ENCODE peak calls at places on chromosomes 3 and 15, in seven cellular contexts. C, W, I, E, R, Y and M are unnamed samples. For H3K4me1, the result is how much of the 10 kb centered on the place peaks cover.

GRCh38 chr3:156693166-156693565 is 18.8 kb downstream of the TIPARP start:
- DNase-seq in C (no peak), W (no peak), I (no peak), E (no peak), R (no peak), Y (no peak), M (no peak)

GRCh38 chr3:179652467-179653105 is at the start of gene USP13:
- DNase-seq in C (peak), W (peak), I (peak), E (no peak), R (peak), Y (peak), M (peak)

GRCh38 chr3:153166206-153166605 is 4.2 kb downstream of the RAP2B start:
- DNase-seq in C (no peak), W (no peak), I (no peak), E (no peak), R (no peak), Y (no peak), M (no peak)

GRCh38 chr15:69783211-69783610 is 314.5 kb downstream of the TLE3 start:
- DNase-seq in C (no peak), W (no peak), I (no peak), E (no peak), R (no peak), Y (no peak), M (no peak)

GRCh38 chr3:65112751-65113300 is 425.0 kb upstream of the ADAMTS9 start:
- DNase-seq in C (no peak), W (no peak), I (no peak), E (no peak), R (peak), Y (no peak), M (no peak)

GRCh38 chr3:169085827-169086226 is 577.7 kb downstream of the MECOM start:
- DNase-seq in C (no peak), W (peak), I (no peak), E (no peak), R (no peak), Y (no peak), M (no peak)

GRCh38 chr3:143436231-143436930 is 316.8 kb downstream of the CHST2 start:
- DNase-seq in C (no peak), W (no peak), I (no peak), E (no peak), R (no peak), Y (no peak), M (no peak)

GRCh38 chr15:67225336-67225735 is 29.1 kb downstream of the AAGAB start:
- DNase-seq in C (no peak), W (no peak), I (no peak), E (no peak), R (no peak), Y (no peak), M (no peak)

GRCh38 chr3:193418576-193419373 is 40.2 kb upstream of the ATP13A5 start:
- DNase-seq in C (no peak), W (no peak), I (no peak), E (no peak), R (no peak), Y (no peak), M (no peak)

GRCh38 chr3:151460774-151461450 is at the start of gene IGSF10:
- DNase-seq in C (peak), W (no peak), I (peak), E (no peak), R (peak), Y (no peak), M (no peak)

GRCh38 chr3:123755508-123755907 is 128.6 kb downstream of the MYLK start:
- DNase-seq in C (no peak), W (no peak), I (no peak), E (no peak), R (no peak), Y (no peak), M (no peak)

GRCh38 chr3:128794788-128795649 is 69.0 kb downstream of the RAB7A start:
- DNase-seq in C (peak), W (peak), I (no peak), E (peak), R (peak), Y (peak), M (peak)

GRCh38 chr3:136949708-136950107 is 8.1 kb upstream of the IL20RB start:
- DNase-seq in C (no peak), W (no peak), I (no peak), E (no peak), R (no peak), Y (no peak), M (no peak)

GRCh38 chr3:142077859-142078500 is 71.4 kb downstream of the TFDP2 start:
- DNase-seq in C (no peak), W (no peak), I (no peak), E (no peak), R (no peak), Y (no peak), M (no peak)

GRCh38 chr3:36512561-36512960 is 132.3 kb downstream of the STAC start:
- DNase-seq in C (no peak), W (no peak), I (no peak), E (no peak), R (no peak), Y (no peak), M (no peak)

GRCh38 chr3:118075873-118076272 is 958.8 kb downstream of the IGSF11 start:
- DNase-seq in C (no peak), W (no peak), I (no peak), E (no peak), R (no peak), Y (no peak), M (no peak)

GRCh38 chr15:70526221-70526973 is 237.0 kb downstream of the UACA start:
- DNase-seq in C (peak), W (peak), I (no peak), E (peak), R (peak), Y (no peak), M (no peak)

GRCh38 chr3:151351216-151351615 is 21.9 kb upstream of the P2RY13 start:
- DNase-seq in C (no peak), W (no peak), I (no peak), E (no peak), R (no peak), Y (no peak), M (no peak)

GRCh38 chr15:79442911-79443310 is 10.8 kb downstream of the MINAR1 start:
- DNase-seq in C (no peak), W (no peak), I (no peak), E (no peak), R (no peak), Y (no peak), M (no peak)

GRCh38 chr15:71730277-71731144 is 79.8 kb upstream of the NR2E3 start:
- DNase-seq in C (peak), W (peak), I (no peak), E (no peak), R (no peak), Y (peak), M (no peak)

GRCh38 chr3:23826382-23827061 is 20.8 kb downstream of the UBE2E1 start:
- DNase-seq in C (no peak), W (no peak), I (no peak), E (no peak), R (no peak), Y (peak), M (no peak)

GRCh38 chr3:10395671-10396070 is 74.8 kb upstream of the SEC13 start:
- DNase-seq in C (no peak), W (no peak), I (no peak), E (no peak), R (no peak), Y (no peak), M (no peak)

GRCh38 chr3:55526332-55527030 is 39.4 kb upstream of the WNT5A start:
- DNase-seq in C (no peak), W (peak), I (no peak), E (no peak), R (no peak), Y (no peak), M (no peak)

GRCh38 chr3:27643355-27643754 is 78.8 kb downstream of the EOMES start:
- DNase-seq in C (no peak), W (no peak), I (no peak), E (no peak), R (no peak), Y (no peak), M (no peak)

GRCh38 chr3:122916580-122916979 is 111.0 kb downstream of the SEMA5B start:
- DNase-seq in C (no peak), W (no peak), I (no peak), E (no peak), R (no peak), Y (no peak), M (no peak)

GRCh38 chr3:170862618-170863374 is 7.2 kb downstream of the RPL22L1 start:
- DNase-seq in C (no peak), W (no peak), I (no peak), E (no peak), R (no peak), Y (no peak), M (no peak)

GRCh38 chr15:67735896-67736295 is 89.4 kb upstream of the SKOR1 start:
- DNase-seq in C (no peak), W (no peak), I (no peak), E (no peak), R (no peak), Y (no peak), M (no peak)

GRCh38 chr3:126867526-126868200 is 115.3 kb upstream of the PLXNA1 start:
- DNase-seq in C (no peak), W (no peak), I (no peak), E (no peak), R (no peak), Y (no peak), M (peak)

GRCh38 chr3:45554001-45554691 is 40.4 kb upstream of the LIMD1 start:
- DNase-seq in C (no peak), W (no peak), I (no peak), E (no peak), R (peak), Y (peak), M (peak)

GRCh38 chr15:72050700-72051099 is 67.2 kb downstream of the MYO9A start:
- DNase-seq in C (no peak), W (no peak), I (no peak), E (no peak), R (no peak), Y (no peak), M (no peak)

GRCh38 chr3:136266468-136266867 is 16.3 kb downstream of the PCCB start:
- DNase-seq in C (peak), W (no peak), I (no peak), E (no peak), R (no peak), Y (no peak), M (no peak)

GRCh38 chr3:141331370-141332318 is 36.7 kb upstream of the ZBTB38 start:
- DNase-seq in C (peak), W (no peak), I (peak), E (no peak), R (no peak), Y (peak), M (peak)

GRCh38 chr3:115187149-115187757 is 40.2 kb upstream of the ZBTB20 start:
- DNase-seq in C (no peak), W (no peak), I (no peak), E (no peak), R (no peak), Y (no peak), M (no peak)

DNA sequence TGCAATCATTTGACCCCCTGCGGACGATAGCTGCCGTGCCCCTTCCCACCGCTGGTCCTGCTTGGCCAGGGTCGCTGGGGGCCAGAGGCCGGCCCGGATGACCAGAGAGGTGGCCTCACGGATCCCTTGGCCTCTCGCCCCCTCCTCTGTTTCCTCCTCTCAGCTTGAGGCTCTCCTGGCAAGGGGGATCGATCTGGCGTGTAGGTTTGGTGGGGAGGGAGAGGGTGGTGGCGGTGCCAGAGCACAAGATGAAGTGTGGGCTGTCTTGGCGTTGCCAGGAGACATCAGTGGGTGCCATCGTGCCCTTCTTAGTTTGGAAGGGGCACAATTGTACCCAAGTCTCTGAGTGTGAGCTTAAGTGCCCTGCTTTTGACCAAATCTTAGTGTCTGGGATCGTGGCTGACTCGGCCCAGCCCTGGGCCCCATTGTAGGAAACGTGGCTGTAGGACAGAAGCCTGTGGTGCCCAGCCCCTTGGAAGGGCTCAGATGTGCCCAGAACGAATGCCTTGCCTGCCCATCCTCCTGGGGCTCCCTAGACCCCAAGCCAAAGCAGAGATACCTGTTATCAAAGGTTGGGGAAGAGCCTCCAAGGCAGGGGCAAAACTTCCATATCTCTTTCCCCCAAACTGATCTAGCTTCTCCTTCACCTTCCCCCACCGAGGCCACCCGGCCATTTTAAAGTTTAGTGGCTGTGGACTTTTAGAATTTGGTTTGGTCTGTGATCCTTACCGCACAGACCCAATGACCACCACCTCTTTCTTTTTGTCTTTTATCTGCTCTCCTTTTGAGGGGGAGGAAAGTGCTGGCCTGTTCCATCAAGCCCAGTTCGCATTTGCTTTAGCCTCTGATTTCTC is 14.4 kb downstream of the NR2F2 start:
- DNase-seq in C (no peak), W (no peak), I (no peak), E (no peak), R (peak), Y (no peak), M (peak)
- TF ChIP-seq POLR2A in C (no peak), W (no peak), I (no peak), E (no peak), R (no peak), Y (no peak), M (no peak)

GRCh38 chr15:43218908-43219706 is 1.7 kb downstream of the EPB42 start:
- DNase-seq in C (no peak), W (peak), I (no peak), E (no peak), R (no peak), Y (no peak), M (no peak)

GRCh38 chr15:43215961-43216360 is 4.9 kb downstream of the EPB42 start:
- DNase-seq in C (no peak), W (no peak), I (no peak), E (no peak), R (no peak), Y (no peak), M (no peak)

GRCh38 chr15:43220991-43221403 is at the start of gene EPB42:
- DNase-seq in C (no peak), W (no peak), I (no peak), E (no peak), R (no peak), Y (no peak), M (no peak)

GRCh38 chr15:43225201-43225949 is 4.6 kb upstream of the EPB42 start:
- DNase-seq in C (peak), W (peak), I (no peak), E (no peak), R (no peak), Y (peak), M (no peak)

DNA sequence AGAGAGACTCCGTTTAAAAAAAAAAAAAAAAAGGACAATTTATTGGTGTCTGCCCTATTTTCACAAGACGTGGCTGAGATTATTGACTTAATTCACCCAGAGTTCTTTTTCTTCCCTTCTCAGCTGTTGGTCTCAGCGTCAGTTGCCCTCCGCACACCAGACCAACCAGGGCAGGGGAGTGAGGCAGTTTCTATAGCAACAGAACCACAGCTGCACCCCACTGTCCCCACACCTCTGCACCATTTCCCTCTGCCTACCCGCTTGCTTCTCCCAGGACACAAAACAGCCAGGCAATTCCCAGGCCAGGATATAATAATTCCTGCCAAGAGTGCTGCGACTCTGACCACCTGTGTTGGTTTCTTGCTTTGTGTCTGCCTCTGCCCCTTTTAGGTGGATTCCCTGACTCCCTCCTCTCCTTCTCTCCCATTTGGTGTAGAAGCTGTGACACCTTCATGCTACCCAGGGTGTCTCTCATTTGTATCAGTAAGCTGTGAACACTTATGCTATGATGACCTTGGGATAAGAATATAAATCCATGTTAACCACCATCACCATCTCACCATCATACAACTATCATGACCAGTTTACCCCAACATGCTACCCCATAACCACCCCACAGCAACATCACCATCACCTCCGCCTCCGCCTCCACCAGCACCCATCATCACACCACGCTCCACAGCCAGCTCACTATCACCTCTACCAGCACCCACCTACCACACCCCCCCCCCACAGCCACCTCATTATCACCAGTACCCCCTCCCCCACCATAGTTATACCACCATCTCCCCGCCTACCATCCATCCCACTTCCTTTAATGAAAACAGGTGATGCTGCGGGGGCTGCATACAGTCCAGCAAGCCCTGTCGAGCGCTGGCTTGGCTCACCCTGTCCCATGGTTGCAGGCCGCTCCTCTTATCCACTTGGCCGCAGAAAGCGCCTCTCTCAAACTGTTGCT is 610 bp downstream of the EPB42 start:
- DNase-seq in C (no peak), W (no peak), I (no peak), E (no peak), R (no peak), Y (no peak), M (no peak)
- H3K4me3 ChIP-seq in C (no peak), W (no peak), I (no peak), E (no peak), R (no peak), Y (no peak), M (no peak)

GRCh38 chr3:125148836-125149235 is 63.7 kb downstream of the SLC12A8 start:
- DNase-seq in C (no peak), W (no peak), I (peak), E (no peak), R (no peak), Y (no peak), M (peak)
- H3K4me1 ChIP-seq in C (under half), W (under half), I (under half), E (half or more), R (under half), Y (under half), M (under half)

DNA sequence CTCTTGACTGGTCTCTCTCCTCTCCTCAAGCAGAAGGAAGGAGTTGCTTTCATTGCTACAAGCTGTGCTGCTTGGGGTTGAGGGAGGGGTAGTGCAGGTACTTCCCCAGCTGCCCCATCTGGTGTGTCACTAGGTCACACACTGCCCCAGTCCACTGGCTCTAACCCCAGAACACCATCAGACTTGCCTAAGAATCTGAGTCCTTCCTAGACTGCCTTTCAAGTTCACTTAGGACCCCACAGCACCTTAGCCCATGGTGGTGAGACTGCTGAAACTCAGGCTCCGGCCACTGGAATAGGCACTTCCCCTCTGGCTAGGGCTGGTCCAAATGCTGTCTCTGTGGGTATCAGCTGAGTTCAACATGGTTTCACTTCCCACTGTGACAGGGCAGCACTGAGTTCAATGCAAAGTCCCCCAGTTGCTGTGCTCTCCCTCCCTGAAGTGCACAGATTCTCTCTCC is 279.7 kb upstream of the GOLGA6L4 start:
- DNase-seq in C (no peak), W (no peak), I (no peak), E (no peak), R (no peak), Y (no peak), M (no peak)
- TF ChIP-seq POLR2A in C (no peak), W (no peak), I (no peak), E (no peak), R (no peak), Y (no peak), M (no peak)

GRCh38 chr15:40360015-40360414 is 2.0 kb downstream of the DISP2 start:
- DNase-seq in C (no peak), W (no peak), I (no peak), E (no peak), R (no peak), Y (no peak), M (no peak)

GRCh38 chr15:40357723-40358491 is at the start of gene DISP2:
- DNase-seq in C (peak), W (peak), I (peak), E (peak), R (peak), Y (peak), M (peak)

GRCh38 chr15:40357246-40357645 is 773 bp upstream of the DISP2 start:
- DNase-seq in C (no peak), W (no peak), I (peak), E (no peak), R (no peak), Y (no peak), M (no peak)

GRCh38 chr15:40355976-40356585 is 1.9 kb upstream of the DISP2 start:
- DNase-seq in C (no peak), W (no peak), I (peak), E (no peak), R (no peak), Y (no peak), M (no peak)

DNA sequence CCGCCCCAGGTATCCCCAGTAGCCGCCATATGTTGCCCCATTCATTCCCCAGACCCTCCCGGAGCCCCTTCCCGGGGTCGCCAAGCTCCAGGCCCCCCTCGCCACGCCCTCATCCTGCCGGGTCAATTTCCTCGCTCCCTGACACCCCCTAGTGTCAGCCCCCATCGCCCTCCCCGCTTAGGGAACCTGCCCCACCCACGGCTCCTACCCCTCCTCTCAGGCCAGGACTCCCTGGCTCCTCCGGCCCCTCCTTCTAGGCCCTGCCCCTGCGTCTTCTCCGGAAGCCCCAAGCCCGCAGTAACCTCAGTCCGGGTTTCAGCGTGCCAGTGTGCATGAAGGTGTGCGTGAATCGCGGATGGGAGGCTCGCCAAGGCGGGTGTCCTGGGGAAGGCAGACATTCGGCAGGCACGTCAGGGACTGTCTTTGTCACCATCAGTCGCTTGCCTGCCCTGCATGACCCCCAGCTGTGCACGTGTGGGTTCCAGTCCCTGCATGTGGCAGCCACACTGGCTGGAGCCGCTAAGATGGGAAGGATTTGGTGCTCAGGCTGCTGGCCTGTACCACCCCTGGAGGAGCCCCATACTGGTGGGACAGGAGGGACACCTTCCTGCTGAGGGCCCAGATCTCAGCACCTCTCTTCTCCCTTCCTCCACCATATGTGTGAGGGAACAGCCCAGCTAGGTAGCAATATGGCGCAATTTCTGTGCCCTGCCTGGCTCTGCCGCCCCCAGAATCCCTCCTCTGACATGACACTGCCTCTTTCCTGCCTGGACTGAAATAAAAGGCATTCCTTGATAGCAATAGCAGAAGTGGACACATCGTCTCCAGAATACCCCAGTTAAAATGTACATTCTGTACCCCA is 704 bp downstream of the DISP2 start:
- DNase-seq in C (no peak), W (no peak), I (no peak), E (no peak), R (peak), Y (no peak), M (no peak)
- H3K4me3 ChIP-seq in C (peak), W (peak), I (peak), E (peak), R (peak), Y (peak), M (peak)